ENCODE peak calls at places on chromosomes 2 and 18, in seven cellular contexts. L is fibroblast of the conjunctiva; C is fibroblast of mammary gland; Y is hippocampal formation; N is stimulated activated CD4-positive, alpha-beta T cell treated with anti-CD3 and anti-CD28 coated beads, Interleukin-2, amount 100 ng/mL, for 48 hours; E is neuronal stem cell; K is GM12865. A is an unnamed sample.

GRCh38 chr2:17879137-17879912 is 858 bp downstream of the KCNS3 start:
- DNase-seq in L (peak), C (peak), Y (no peak), N (no peak), E (peak), K (no peak), A (no peak)

GRCh38 chr18:33751613-33752221 is 173.7 kb downstream of the ASXL3 start:
- DNase-seq in L (no peak), C (peak), Y (no peak), N (no peak), E (no peak), K (peak), A (no peak)

GRCh38 chr18:77093584-77093983 is 39.0 kb downstream of the MBP start:
- DNase-seq in L (no peak), C (no peak), Y (no peak), N (no peak), E (no peak), K (no peak), A (no peak)

GRCh38 chr18:56696966-56697365 is 45.8 kb downstream of the WDR7 start:
- DNase-seq in L (no peak), C (peak), Y (no peak), N (no peak), E (no peak), K (no peak), A (no peak)

GRCh38 chr18:36009214-36009613 is 36.7 kb downstream of the RMP24 start:
- DNase-seq in L (no peak), C (no peak), Y (no peak), N (no peak), E (no peak), K (no peak), A (no peak)

GRCh38 chr2:61853086-61853847 is 593 bp downstream of the FAM161A start:
- DNase-seq in L (no peak), C (peak), Y (no peak), N (no peak), E (peak), K (peak), A (no peak)

GRCh38 chr18:55968550-55968949 is 380.6 kb upstream of the TCF4 start:
- DNase-seq in L (no peak), C (peak), Y (no peak), N (no peak), E (no peak), K (no peak), A (no peak)

GRCh38 chr2:186572705-186573104 is 17.2 kb upstream of the ITGAV start:
- DNase-seq in L (no peak), C (no peak), Y (no peak), N (no peak), E (no peak), K (no peak), A (no peak)

GRCh38 chr2:145410096-145410495 is 890.2 kb upstream of the ZEB2 start:
- DNase-seq in L (no peak), C (no peak), Y (no peak), N (no peak), E (no peak), K (no peak), A (no peak)

GRCh38 chr18:46555724-46556123 is 101.3 kb downstream of the LOXHD1 start:
- DNase-seq in L (no peak), C (peak), Y (peak), N (no peak), E (no peak), K (peak), A (no peak)

A was measured in naive thymus-derived CD4-positive, alpha-beta T cell.